ENCODE peak calls at places on chromosomes 3 and 15, in seven cellular contexts. One of them, this sample, is unnamed.

GRCh38 chr15:79673416-79674123 is 223.2 kb downstream of the MTHFS start:
- DNase-seq in spleen: no peak
- DNase-seq in body of pancreas: no peak
- DNase-seq in sigmoid colon: no peak
- DNase-seq in adrenal gland: no peak
- DNase-seq in psoas muscle: no peak
- DNase-seq in thoracic aorta: no peak
- DNase-seq in this sample: no peak

GRCh38 chr15:23801881-23802280 is 114.8 kb upstream of the NDN start:
- DNase-seq in spleen: no peak
- DNase-seq in body of pancreas: no peak
- DNase-seq in sigmoid colon: no peak
- DNase-seq in adrenal gland: no peak
- DNase-seq in psoas muscle: no peak
- DNase-seq in thoracic aorta: no peak
- DNase-seq in this sample: no peak

GRCh38 chr3:112004187-112004586 is 5.5 kb downstream of the TAGLN3 start:
- DNase-seq in spleen: no peak
- DNase-seq in body of pancreas: no peak
- DNase-seq in sigmoid colon: no peak
- DNase-seq in adrenal gland: no peak
- DNase-seq in psoas muscle: no peak
- DNase-seq in thoracic aorta: no peak
- DNase-seq in this sample: no peak

GRCh38 chr15:58233341-58233740 is 95.2 kb downstream of the AQP9 start:
- DNase-seq in spleen: no peak
- DNase-seq in body of pancreas: no peak
- DNase-seq in sigmoid colon: no peak
- DNase-seq in adrenal gland: no peak
- DNase-seq in psoas muscle: no peak
- DNase-seq in thoracic aorta: no peak
- DNase-seq in this sample: no peak

GRCh38 chr15:85746641-85747040 is 48.1 kb downstream of the KLHL25 start:
- DNase-seq in spleen: peak; percentile 42
- DNase-seq in body of pancreas: no peak
- DNase-seq in sigmoid colon: peak; percentile 51
- DNase-seq in adrenal gland: peak; percentile 3
- DNase-seq in psoas muscle: no peak
- DNase-seq in thoracic aorta: no peak
- DNase-seq in this sample: no peak

GRCh38 chr3:180335056-180335455 is 266.9 kb upstream of the TTC14 start:
- DNase-seq in spleen: no peak
- DNase-seq in body of pancreas: no peak
- DNase-seq in sigmoid colon: no peak
- DNase-seq in adrenal gland: no peak
- DNase-seq in psoas muscle: no peak
- DNase-seq in thoracic aorta: no peak
- DNase-seq in this sample: no peak

GRCh38 chr3:123638936-123639680 is 54.3 kb upstream of the HACD2 start:
- DNase-seq in spleen: no peak
- DNase-seq in body of pancreas: no peak
- DNase-seq in sigmoid colon: peak; percentile 73
- DNase-seq in adrenal gland: no peak
- DNase-seq in psoas muscle: no peak
- DNase-seq in thoracic aorta: no peak
- DNase-seq in this sample: peak; percentile 61

GRCh38 chr3:42700366-42701288 is 2.0 kb downstream of the HHATL start:
- DNase-seq in spleen: no peak
- DNase-seq in body of pancreas: no peak
- DNase-seq in sigmoid colon: no peak
- DNase-seq in adrenal gland: no peak
- DNase-seq in psoas muscle: no peak
- DNase-seq in thoracic aorta: no peak
- DNase-seq in this sample: no peak

GRCh38 chr3:11423868-11424267 is 151.7 kb downstream of the ATG7 start:
- DNase-seq in spleen: no peak
- DNase-seq in body of pancreas: no peak
- DNase-seq in sigmoid colon: no peak
- DNase-seq in adrenal gland: no peak
- DNase-seq in psoas muscle: no peak
- DNase-seq in thoracic aorta: no peak
- DNase-seq in this sample: no peak

GRCh38 chr3:7813412-7813811 is 688.2 kb upstream of the LMCD1 start:
- DNase-seq in spleen: no peak
- DNase-seq in body of pancreas: no peak
- DNase-seq in sigmoid colon: no peak
- DNase-seq in adrenal gland: no peak
- DNase-seq in psoas muscle: no peak
- DNase-seq in thoracic aorta: no peak
- DNase-seq in this sample: no peak
- H3K4me3 ChIP-seq in spleen: no peak overlapping the region
- H3K4me3 ChIP-seq in body of pancreas: no peak overlapping the region
- H3K4me3 ChIP-seq in sigmoid colon: no peak overlapping the region
- H3K4me3 ChIP-seq in adrenal gland: no peak overlapping the region
- H3K4me3 ChIP-seq in psoas muscle: no peak overlapping the region
- H3K4me3 ChIP-seq in thoracic aorta: no peak overlapping the region
- H3K4me3 ChIP-seq in this sample: no peak overlapping the region

GRCh38 chr3:16486201-16486600 is 27.3 kb downstream of the RFTN1 start:
- DNase-seq in spleen: no peak
- DNase-seq in body of pancreas: no peak
- DNase-seq in sigmoid colon: no peak
- DNase-seq in adrenal gland: no peak
- DNase-seq in psoas muscle: no peak
- DNase-seq in thoracic aorta: no peak
- DNase-seq in this sample: no peak

GRCh38 chr3:16487506-16488175 is 25.9 kb downstream of the RFTN1 start:
- DNase-seq in spleen: no peak
- DNase-seq in body of pancreas: no peak
- DNase-seq in sigmoid colon: no peak
- DNase-seq in adrenal gland: no peak
- DNase-seq in psoas muscle: no peak
- DNase-seq in thoracic aorta: no peak
- DNase-seq in this sample: no peak

GRCh38 chr3:16484216-16484615 is 29.3 kb downstream of the RFTN1 start:
- DNase-seq in spleen: no peak
- DNase-seq in body of pancreas: peak; percentile 16
- DNase-seq in sigmoid colon: peak; percentile 85
- DNase-seq in adrenal gland: peak; percentile 34
- DNase-seq in psoas muscle: no peak
- DNase-seq in thoracic aorta: no peak
- DNase-seq in this sample: no peak

GRCh38 chr3:16486951-16487480 is 26.5 kb downstream of the RFTN1 start:
- DNase-seq in spleen: no peak
- DNase-seq in body of pancreas: no peak
- DNase-seq in sigmoid colon: no peak
- DNase-seq in adrenal gland: no peak
- DNase-seq in psoas muscle: no peak
- DNase-seq in thoracic aorta: no peak
- DNase-seq in this sample: no peak

GRCh38 chr3:16485024-16485992 is 28.2 kb downstream of the RFTN1 start:
- DNase-seq in spleen: no peak
- DNase-seq in body of pancreas: no peak
- DNase-seq in sigmoid colon: no peak
- DNase-seq in adrenal gland: no peak
- DNase-seq in psoas muscle: no peak
- DNase-seq in thoracic aorta: no peak
- DNase-seq in this sample: no peak
- H3K27ac ChIP-seq in spleen: peak overlapping the region; percentile 52
- H3K27ac ChIP-seq in body of pancreas: no peak overlapping the region
- H3K27ac ChIP-seq in sigmoid colon: no peak overlapping the region
- H3K27ac ChIP-seq in adrenal gland: no peak overlapping the region
- H3K27ac ChIP-seq in psoas muscle: peak overlapping the region; percentile 17
- H3K27ac ChIP-seq in thoracic aorta: no peak overlapping the region
- H3K27ac ChIP-seq in this sample: no peak overlapping the region

GRCh38 chr3:57961828-57962447 is 46.3 kb upstream of the FLNB start:
- DNase-seq in spleen: no peak
- DNase-seq in body of pancreas: no peak
- DNase-seq in sigmoid colon: no peak
- DNase-seq in adrenal gland: no peak
- DNase-seq in psoas muscle: no peak
- DNase-seq in thoracic aorta: no peak
- DNase-seq in this sample: peak; percentile 41
- TF ChIP-seq CTCF in spleen: no peak
- TF ChIP-seq CTCF in body of pancreas: no peak
- TF ChIP-seq CTCF in sigmoid colon: no peak
- TF ChIP-seq CTCF in adrenal gland: peak; percentile 31
- TF ChIP-seq CTCF in psoas muscle: no peak
- TF ChIP-seq CTCF in thoracic aorta: no peak
- TF ChIP-seq CTCF in this sample: peak; percentile 67

DNA sequence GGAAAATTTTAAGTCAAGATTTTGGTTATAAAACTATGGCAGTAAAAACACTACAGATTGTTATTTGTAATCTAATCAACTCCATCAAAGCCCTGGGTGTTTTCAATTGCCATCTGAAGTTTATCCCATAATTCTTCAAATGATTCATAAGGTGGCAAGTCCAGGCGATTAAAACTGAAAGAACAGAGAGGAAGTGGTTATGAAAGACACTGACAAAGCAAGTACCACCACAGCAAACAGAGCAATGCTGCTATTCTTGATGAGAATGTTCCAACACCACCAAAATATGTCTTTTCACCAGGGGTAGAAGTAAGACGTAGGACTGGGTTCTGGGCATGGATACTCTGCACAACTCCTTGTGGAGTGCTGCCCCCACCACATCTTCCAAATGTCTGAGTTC is 86.9 kb upstream of the PRTG start:
- DNase-seq in spleen: no peak
- DNase-seq in body of pancreas: no peak
- DNase-seq in sigmoid colon: no peak
- DNase-seq in adrenal gland: no peak
- DNase-seq in psoas muscle: no peak
- DNase-seq in thoracic aorta: no peak
- DNase-seq in this sample: no peak
- H3K4me3 ChIP-seq in spleen: no peak overlapping the region
- H3K4me3 ChIP-seq in body of pancreas: no peak overlapping the region
- H3K4me3 ChIP-seq in sigmoid colon: no peak overlapping the region
- H3K4me3 ChIP-seq in adrenal gland: no peak overlapping the region
- H3K4me3 ChIP-seq in psoas muscle: no peak overlapping the region
- H3K4me3 ChIP-seq in thoracic aorta: no peak overlapping the region
- H3K4me3 ChIP-seq in this sample: no peak overlapping the region

GRCh38 chr3:53845103-53845880 is 927 bp downstream of the CHDH start:
- DNase-seq in spleen: no peak
- DNase-seq in body of pancreas: peak; percentile 74
- DNase-seq in sigmoid colon: peak; percentile 75
- DNase-seq in adrenal gland: peak; percentile 70
- DNase-seq in psoas muscle: peak; percentile 59
- DNase-seq in thoracic aorta: no peak
- DNase-seq in this sample: no peak
- H3K27ac ChIP-seq in spleen: no peak overlapping the region
- H3K27ac ChIP-seq in body of pancreas: peak overlapping the region; percentile 99
- H3K27ac ChIP-seq in sigmoid colon: peak overlapping the region; percentile 63
- H3K27ac ChIP-seq in adrenal gland: no peak overlapping the region
- H3K27ac ChIP-seq in psoas muscle: peak overlapping the region; percentile 86
- H3K27ac ChIP-seq in thoracic aorta: no peak overlapping the region
- H3K27ac ChIP-seq in this sample: no peak overlapping the region

GRCh38 chr3:89312141-89312540 is 204.7 kb downstream of the EPHA3 start:
- DNase-seq in spleen: no peak
- DNase-seq in body of pancreas: no peak
- DNase-seq in sigmoid colon: no peak
- DNase-seq in adrenal gland: no peak
- DNase-seq in psoas muscle: no peak
- DNase-seq in thoracic aorta: no peak
- DNase-seq in this sample: no peak

GRCh38 chr3:89315750-89316149 is 208.3 kb downstream of the EPHA3 start:
- DNase-seq in spleen: no peak
- DNase-seq in body of pancreas: no peak
- DNase-seq in sigmoid colon: no peak
- DNase-seq in adrenal gland: no peak
- DNase-seq in psoas muscle: no peak
- DNase-seq in thoracic aorta: no peak
- DNase-seq in this sample: no peak

GRCh38 chr3:89320186-89320585 is 212.8 kb downstream of the EPHA3 start:
- DNase-seq in spleen: no peak
- DNase-seq in body of pancreas: no peak
- DNase-seq in sigmoid colon: no peak
- DNase-seq in adrenal gland: no peak
- DNase-seq in psoas muscle: no peak
- DNase-seq in thoracic aorta: no peak
- DNase-seq in this sample: no peak

GRCh38 chr3:89314454-89314853 is 207.0 kb downstream of the EPHA3 start:
- DNase-seq in spleen: no peak
- DNase-seq in body of pancreas: no peak
- DNase-seq in sigmoid colon: no peak
- DNase-seq in adrenal gland: no peak
- DNase-seq in psoas muscle: no peak
- DNase-seq in thoracic aorta: no peak
- DNase-seq in this sample: no peak
- TF ChIP-seq CTCF in spleen: no peak
- TF ChIP-seq CTCF in body of pancreas: no peak
- TF ChIP-seq CTCF in sigmoid colon: no peak
- TF ChIP-seq CTCF in adrenal gland: no peak
- TF ChIP-seq CTCF in psoas muscle: no peak
- TF ChIP-seq CTCF in thoracic aorta: no peak
- TF ChIP-seq CTCF in this sample: peak; percentile 50

DNA sequence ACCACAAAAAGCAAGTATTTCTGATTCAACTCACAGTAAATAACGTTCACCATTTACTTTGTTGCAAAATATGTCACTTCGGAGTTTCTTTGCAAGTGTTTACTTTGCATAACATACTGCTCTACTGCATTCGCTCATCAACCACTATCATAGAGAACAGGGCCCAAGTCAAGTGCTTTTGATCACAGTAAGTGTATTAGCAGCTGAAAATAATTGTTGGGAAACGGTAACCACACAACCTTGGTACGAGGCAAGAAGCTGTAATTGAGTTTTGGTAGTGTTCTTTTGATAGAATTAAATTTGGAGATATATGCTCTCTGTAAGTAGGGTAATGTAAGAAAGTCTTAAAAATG is 80.1 kb downstream of the SATB1 start:
- DNase-seq in spleen: no peak
- DNase-seq in body of pancreas: no peak
- DNase-seq in sigmoid colon: no peak
- DNase-seq in adrenal gland: no peak
- DNase-seq in psoas muscle: no peak
- DNase-seq in thoracic aorta: no peak
- DNase-seq in this sample: no peak
- H3K4me3 ChIP-seq in spleen: no peak overlapping the region
- H3K4me3 ChIP-seq in body of pancreas: no peak overlapping the region
- H3K4me3 ChIP-seq in sigmoid colon: no peak overlapping the region
- H3K4me3 ChIP-seq in adrenal gland: no peak overlapping the region
- H3K4me3 ChIP-seq in psoas muscle: no peak overlapping the region
- H3K4me3 ChIP-seq in thoracic aorta: no peak overlapping the region
- H3K4me3 ChIP-seq in this sample: no peak overlapping the region

GRCh38 chr3:78003090-78003489 is 963.2 kb downstream of the ROBO2 start:
- DNase-seq in spleen: no peak
- DNase-seq in body of pancreas: no peak
- DNase-seq in sigmoid colon: no peak
- DNase-seq in adrenal gland: no peak
- DNase-seq in psoas muscle: no peak
- DNase-seq in thoracic aorta: no peak
- DNase-seq in this sample: no peak

GRCh38 chr3:78004578-78004977 is 964.7 kb downstream of the ROBO2 start:
- DNase-seq in spleen: no peak
- DNase-seq in body of pancreas: no peak
- DNase-seq in sigmoid colon: no peak
- DNase-seq in adrenal gland: no peak
- DNase-seq in psoas muscle: no peak
- DNase-seq in thoracic aorta: no peak
- DNase-seq in this sample: no peak
- H3K27ac ChIP-seq in spleen: no peak overlapping the region
- H3K27ac ChIP-seq in body of pancreas: no peak overlapping the region
- H3K27ac ChIP-seq in sigmoid colon: no peak overlapping the region
- H3K27ac ChIP-seq in adrenal gland: no peak overlapping the region
- H3K27ac ChIP-seq in psoas muscle: no peak overlapping the region
- H3K27ac ChIP-seq in thoracic aorta: no peak overlapping the region
- H3K27ac ChIP-seq in this sample: no peak overlapping the region